ENCODE peak calls at places on chromosomes 16 and 17, in four cellular contexts. G is IMR-90, B is body of pancreas, L is H1. I is an unnamed sample.

GRCh38 chr17:31404028-31404949 is 12.8 kb downstream of the RAB11FIP4 start:
- DNase-seq in B (no peak), G (no peak), L (no peak), I (no peak)

GRCh38 chr17:39670746-39671145 is 2.5 kb downstream of the PNMT start:
- DNase-seq in L (no peak), B (no peak), G (no peak), I (peak; percentile 74)

GRCh38 chr16:25893332-25893731 is 201.6 kb downstream of the HS3ST4 start:
- DNase-seq in B (no peak), L (no peak), G (no peak), I (no peak)

GRCh38 chr17:17445296-17445924 is 31.4 kb upstream of the MED9 start:
- DNase-seq in L (no peak), B (no peak), G (no peak), I (no peak)

GRCh38 chr16:19179890-19180490 is 11.9 kb downstream of the SYT17 start:
- DNase-seq in B (peak; percentile 70), L (no peak), G (peak; percentile 33), I (peak; percentile 91)

GRCh38 chr17:45229681-45230409 is 8.2 kb downstream of the FMNL1 start:
- DNase-seq in B (no peak), G (no peak), L (no peak), I (peak; percentile 87)

GRCh38 chr16:84683691-84684591 is 15.9 kb upstream of the USP10 start:
- DNase-seq in G (no peak), B (no peak), L (peak; percentile 17), I (no peak)

GRCh38 chr16:3754304-3754703 is 37.0 kb upstream of the TRAP1 start:
- DNase-seq in B (no peak), L (no peak), G (peak; percentile 62), I (peak; percentile 32)

GRCh38 chr16:55834044-55834443 is 1.1 kb upstream of the CES1 start:
- DNase-seq in G (no peak), L (no peak), B (no peak), I (no peak)

GRCh38 chr17:47802341-47803022 is 19.1 kb downstream of the OSBPL7 start:
- DNase-seq in G (peak; percentile 41), L (no peak), B (peak; percentile 63), I (peak; percentile 90)

GRCh38 chr17:68437979-68438877 is 19.1 kb downstream of the WIPI1 start:
- DNase-seq in B (peak; percentile 71), L (no peak), G (peak; percentile 47), I (no peak)

GRCh38 chr17:43810226-43810715 is 22.7 kb downstream of the MPP3 start:
- DNase-seq in G (no peak), L (no peak), B (no peak), I (no peak)

GRCh38 chr17:324151-324571 is 28.4 kb downstream of the RPH3AL start:
- DNase-seq in L (no peak), G (no peak), B (no peak), I (peak; percentile 32)

GRCh38 chr17:4747847-4748246 is 8.1 kb upstream of the CXCL16 start:
- DNase-seq in L (no peak), B (peak; percentile 57), G (no peak), I (no peak)

GRCh38 chr16:46822270-46822669 is 8.7 kb downstream of the C16orf87 start:
- DNase-seq in L (no peak), G (peak; percentile 91), B (no peak), I (no peak)

GRCh38 chr16:11128211-11129123 is 127.5 kb downstream of the SOCS1 start:
- DNase-seq in L (no peak), G (peak; percentile 79), B (no peak), I (peak; percentile 83)

GRCh38 chr16:50641818-50642187 is 39.3 kb downstream of the SNX20 start:
- DNase-seq in B (no peak), L (no peak), G (no peak), I (no peak)

GRCh38 chr17:69175812-69176517 is 34.3 kb upstream of the ABCA6 start:
- DNase-seq in L (no peak), B (peak; percentile 8), G (peak; percentile 79), I (no peak)

GRCh38 chr16:27902551-27902950 is 161.0 kb downstream of the GSG1L start:
- DNase-seq in G (no peak), L (no peak), B (no peak), I (no peak)

GRCh38 chr16:12219992-12220391 is 243.5 kb downstream of the SNX29 start:
- DNase-seq in G (no peak), B (no peak), L (no peak), I (no peak)

GRCh38 chr17:77375917-77376651 is 235.3 kb downstream of the SEC14L1 start:
- DNase-seq in G (peak; percentile 92), B (no peak), L (no peak), I (peak; percentile 99)

GRCh38 chr17:43816336-43817320 is 16.3 kb downstream of the MPP3 start:
- DNase-seq in G (no peak), B (no peak), L (no peak), I (no peak)

GRCh38 chr17:56083475-56083874 is 69.8 kb upstream of the ANKFN1 start:
- DNase-seq in B (no peak), G (no peak), L (no peak), I (no peak)

GRCh38 chr16:87956169-87956770 is 5.0 kb downstream of the BANP start:
- DNase-seq in B (peak; percentile 62), G (peak; percentile 83), L (no peak), I (peak; percentile 93)

GRCh38 chr17:8016632-8017424 is 14.4 kb downstream of the GUCY2D start:
- DNase-seq in B (peak; percentile 78), G (no peak), L (peak; percentile 41), I (peak; percentile 87)

GRCh38 chr16:80084614-80085013 is 456.2 kb upstream of the DYNLRB2 start:
- DNase-seq in G (no peak), B (peak; percentile 55), L (peak; percentile 36), I (peak; percentile 54)

GRCh38 chr16:81581107-81581506 is 136.5 kb downstream of the CMIP start:
- DNase-seq in L (no peak), B (no peak), G (no peak), I (no peak)

GRCh38 chr16:81586421-81586820 is 141.8 kb downstream of the CMIP start:
- DNase-seq in L (no peak), G (peak; percentile 33), B (no peak), I (no peak)

GRCh38 chr16:81585785-81586184 is 141.2 kb downstream of the CMIP start:
- DNase-seq in G (no peak), L (peak; percentile 21), B (peak; percentile 20), I (peak; percentile 56)

GRCh38 chr16:81583893-81584705 is 139.5 kb downstream of the CMIP start:
- DNase-seq in G (peak; percentile 82), B (no peak), L (no peak), I (no peak)

GRCh38 chr16:81582655-81583441 is 138.2 kb downstream of the CMIP start:
- DNase-seq in L (no peak), B (peak; percentile 47), G (no peak), I (peak; percentile 43)
- H3K27ac ChIP-seq in L (peak overlapping the region; percentile 16), B (peak overlapping the region; percentile 18), G (no peak overlapping the region), I (no peak overlapping the region)

GRCh38 chr17:57471941-57472368 is 215.6 kb downstream of the MSI2 start:
- DNase-seq in G (no peak), L (no peak), B (no peak), I (no peak)
- H3K27ac ChIP-seq in G (no peak overlapping the region), L (no peak overlapping the region), B (no peak overlapping the region), I (no peak overlapping the region)

GRCh38 chr16:85689950-85690320 is 1.2 kb upstream of the GINS2 start:
- DNase-seq in G (no peak), L (no peak), B (no peak), I (peak; percentile 61)

GRCh38 chr16:85687651-85688471 is 893 bp downstream of the GINS2 start:
- DNase-seq in B (no peak), G (no peak), L (no peak), I (peak; percentile 30)

GRCh38 chr16:85686912-85687591 is 1.7 kb downstream of the GINS2 start:
- DNase-seq in B (no peak), G (no peak), L (no peak), I (peak; percentile 67)

GRCh38 chr16:85689285-85689949 is 663 bp upstream of the GINS2 start:
- DNase-seq in B (peak; percentile 33), G (no peak), L (no peak), I (peak; percentile 74)

GRCh38 chr16:85688586-85689284 is at the start of gene GINS2:
- DNase-seq in G (peak; percentile 84), B (peak; percentile 94), L (peak; percentile 60), I (peak; percentile 100)
- H3K27ac ChIP-seq in G (peak within 1 kb of the TSS; percentile 42), B (no peak within 1 kb of the TSS), L (no peak within 1 kb of the TSS), I (no peak within 1 kb of the TSS)

GRCh38 chr17:2482218-2482617 is 29.5 kb downstream of the METTL16 start:
- DNase-seq in G (no peak), L (no peak), B (no peak), I (no peak)
- H3K27ac ChIP-seq in G (no peak overlapping the region), L (no peak overlapping the region), B (no peak overlapping the region), I (no peak overlapping the region)

DNA sequence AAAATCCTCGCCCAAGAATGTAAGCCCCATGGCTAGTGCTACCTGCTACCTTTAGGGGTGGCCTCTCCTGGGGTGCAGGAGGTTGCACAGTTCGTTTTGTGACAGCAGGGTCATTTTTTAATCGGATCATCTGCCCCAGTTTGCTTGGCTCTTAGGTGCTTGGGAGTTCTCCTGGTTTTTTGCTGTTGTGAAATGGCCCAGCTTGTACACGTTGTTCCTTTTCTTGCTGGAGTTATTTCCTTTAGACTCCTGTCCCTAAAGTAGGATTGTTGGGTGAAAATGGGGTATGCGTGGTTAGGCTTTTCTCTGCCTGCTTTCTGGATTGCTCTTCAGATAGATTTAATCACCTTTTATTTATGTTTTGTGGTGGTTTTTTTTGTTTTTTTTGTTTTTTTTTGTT is 25.8 kb downstream of the ABCC1 start:
- DNase-seq in G (no peak), B (peak; percentile 23), L (no peak), I (no peak)
- H3K27ac ChIP-seq in G (peak overlapping the region; percentile 6), B (no peak overlapping the region), L (no peak overlapping the region), I (no peak overlapping the region)

DNA sequence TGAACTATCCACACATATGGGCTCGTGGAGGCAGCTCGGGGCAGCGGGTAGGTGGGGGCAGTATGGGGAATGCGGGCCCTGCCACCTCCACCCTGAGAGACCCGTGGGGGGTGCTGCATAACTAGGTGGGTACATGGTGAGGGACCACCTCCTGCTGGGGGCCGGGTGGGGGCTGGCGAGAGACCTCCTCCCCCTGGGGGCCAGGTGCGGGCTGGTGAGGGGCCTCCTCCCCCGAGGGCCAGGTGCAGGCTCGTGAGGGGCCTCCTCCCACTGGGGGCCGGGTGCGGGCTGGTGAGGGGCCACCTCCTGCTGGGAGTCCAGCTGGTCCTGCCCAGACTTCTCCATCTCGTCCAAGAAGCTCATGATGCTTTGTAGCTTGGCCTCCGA is 25.4 kb downstream of the CEP131 start:
- DNase-seq in L (no peak), B (no peak), G (no peak), I (no peak)
- H3K27ac ChIP-seq in L (no peak overlapping the region), B (no peak overlapping the region), G (no peak overlapping the region), I (no peak overlapping the region)